ENCODE peak calls at places on chromosomes 7 and 10, in six cellular contexts. P is pancreas, T is progenitor cell of endocrine pancreas, M is heart right ventricle, F is GM12865, W is choroid plexus epithelial cell. V is an unnamed sample.

GRCh38 chr7:140435252-140435895 is 31.5 kb downstream of the RAB19 start:
- DNase-seq in P (no peak), F (no peak), M (peak), W (no peak), T (no peak), V (no peak)

GRCh38 chr7:44104880-44105771 is 981 bp downstream of the AEBP1 start:
- DNase-seq in P (no peak), F (no peak), T (no peak), W (peak), M (no peak), V (peak)

GRCh38 chr7:82675396-82675795 is 231.8 kb upstream of the CACNA2D1 start:
- DNase-seq in T (no peak), W (peak), F (no peak), M (no peak), P (no peak), V (no peak)

GRCh38 chr7:46126901-46127300 is 205.8 kb upstream of the IGFBP3 start:
- DNase-seq in T (no peak), F (no peak), P (no peak), W (no peak), M (no peak), V (no peak)

GRCh38 chr10:71600856-71601255 is 118.7 kb downstream of the C10orf105 start:
- DNase-seq in T (no peak), W (peak), P (no peak), M (no peak), F (no peak), V (peak)

GRCh38 chr7:113891828-113892227 is 27.0 kb downstream of the PPP1R3A start:
- DNase-seq in P (no peak), F (no peak), W (peak), M (no peak), T (no peak), V (no peak)

GRCh38 chr10:58956926-58957325 is 219.5 kb upstream of the PHYHIPL start:
- DNase-seq in M (no peak), P (no peak), T (no peak), F (no peak), W (no peak), V (peak)

GRCh38 chr10:115989621-115990020 is 283.4 kb downstream of the GFRA1 start:
- DNase-seq in W (peak), F (no peak), P (no peak), M (no peak), T (no peak), V (peak)

GRCh38 chr10:61897671-61898434 is 3.6 kb upstream of the ARID5B start:
- DNase-seq in M (no peak), P (peak), W (peak), T (no peak), F (peak), V (peak)

GRCh38 chr10:4018054-4018511 is 233.1 kb upstream of the KLF6 start:
- DNase-seq in P (no peak), F (no peak), W (no peak), M (no peak), T (no peak), V (no peak)

GRCh38 chr10:100999742-101000601 is at the start of gene LZTS2:
- DNase-seq in F (no peak), P (no peak), T (peak), W (no peak), M (peak), V (peak)

GRCh38 chr10:110174201-110174600 is 33.2 kb upstream of the MXI1 start:
- DNase-seq in T (no peak), P (no peak), M (no peak), W (no peak), F (no peak), V (no peak)

GRCh38 chr10:123512881-123513822 is 153.0 kb upstream of the GPR26 start:
- DNase-seq in T (no peak), M (no peak), W (no peak), F (no peak), P (no peak), V (no peak)

GRCh38 chr10:63819753-63820347 is 298.6 kb downstream of the REEP3 start:
- DNase-seq in T (peak), F (peak), M (peak), W (peak), P (peak), V (peak)

GRCh38 chr7:143047327-143047726 is 4.8 kb upstream of the OR6V1 start:
- DNase-seq in P (no peak), W (no peak), F (no peak), T (no peak), M (no peak), V (no peak)

GRCh38 chr7:99652671-99653070 is 27.1 kb downstream of the CYP3A5 start:
- DNase-seq in M (no peak), T (no peak), W (no peak), F (no peak), P (no peak), V (no peak)

GRCh38 chr10:30433286-30433778 is 652 bp upstream of the MAP3K8 start:
- DNase-seq in F (peak), M (peak), W (peak), T (peak), P (peak), V (peak)

GRCh38 chr7:74579800-74580685 is 77.5 kb upstream of the GTF2I start:
- DNase-seq in F (no peak), P (peak), T (peak), W (peak), M (no peak), V (peak)

GRCh38 chr7:27423290-27423689 is 180.7 kb downstream of the EVX1 start:
- DNase-seq in F (no peak), W (peak), T (no peak), P (no peak), M (no peak), V (no peak)
- TF ChIP-seq CTCF in F (no peak), W (no peak), T (no peak), P (no peak), M (no peak), V (no peak)

DNA sequence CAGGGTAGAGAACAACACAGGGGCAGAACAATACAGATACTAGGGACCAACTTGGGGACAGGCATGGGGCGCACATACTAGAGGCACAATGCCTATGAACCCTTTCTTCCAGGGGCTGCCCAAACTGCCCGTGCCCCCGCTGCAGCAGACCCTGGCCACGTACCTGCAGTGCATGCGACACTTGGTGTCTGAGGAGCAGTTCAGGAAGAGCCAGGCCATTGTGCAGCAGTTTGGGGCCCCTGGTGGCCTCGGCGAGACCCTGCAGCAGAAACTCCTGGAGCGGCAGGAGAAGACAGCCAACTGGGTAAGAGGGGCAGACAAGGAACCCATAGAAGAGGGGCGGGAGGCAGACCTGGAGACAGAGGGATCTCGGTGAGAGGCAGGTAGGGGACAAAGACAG is 5.8 kb downstream of the CHAT start:
- DNase-seq in P (no peak), W (no peak), T (no peak), M (no peak), F (no peak), V (no peak)
- TF ChIP-seq CTCF in P (no peak), W (no peak), T (peak), M (no peak), F (no peak), V (no peak)

GRCh38 chr7:33760146-33760545 is 145.2 kb upstream of the BMPER start:
- DNase-seq in P (no peak), T (no peak), F (no peak), M (no peak), W (no peak), V (no peak)

GRCh38 chr7:33760834-33761233 is 144.5 kb upstream of the BMPER start:
- DNase-seq in F (no peak), M (no peak), P (no peak), W (no peak), T (no peak), V (no peak)

GRCh38 chr7:33754933-33755928 is 150.1 kb upstream of the BMPER start:
- DNase-seq in W (no peak), P (no peak), M (no peak), T (no peak), F (no peak), V (no peak)

GRCh38 chr7:33757050-33757449 is 148.3 kb upstream of the BMPER start:
- DNase-seq in T (no peak), M (no peak), W (no peak), P (no peak), F (no peak), V (no peak)

DNA sequence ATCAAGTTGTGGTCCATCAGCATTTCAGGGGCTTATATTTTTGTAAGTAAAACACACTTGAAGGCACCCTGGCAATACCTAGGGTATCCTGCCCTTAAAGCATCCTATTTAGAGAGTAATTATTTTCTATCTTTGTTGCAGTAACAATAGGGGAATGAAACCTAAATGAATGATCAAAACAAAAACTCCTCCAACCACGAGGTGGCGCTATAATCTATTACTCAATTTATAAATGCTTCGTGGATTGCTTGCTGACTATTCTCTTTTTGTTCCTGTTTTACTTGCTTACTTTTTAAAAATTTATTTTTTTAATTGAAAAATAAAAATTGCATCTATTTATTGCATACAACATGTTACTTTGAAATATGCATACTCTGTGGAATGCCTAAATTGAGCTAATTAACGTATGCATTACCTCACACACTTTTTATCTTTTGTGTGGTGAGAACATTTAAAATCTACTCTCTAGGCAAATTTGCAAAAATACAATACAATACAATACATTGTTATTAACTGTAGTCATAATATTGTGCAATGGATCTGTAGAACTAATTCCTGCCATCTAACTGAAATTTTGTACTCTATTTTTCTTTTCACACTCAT is 147.7 kb upstream of the BMPER start:
- DNase-seq in W (peak), T (no peak), P (no peak), F (peak), M (no peak), V (peak)
- TF ChIP-seq CTCF in W (peak), T (peak), P (peak), F (peak), M (peak), V (peak)

DNA sequence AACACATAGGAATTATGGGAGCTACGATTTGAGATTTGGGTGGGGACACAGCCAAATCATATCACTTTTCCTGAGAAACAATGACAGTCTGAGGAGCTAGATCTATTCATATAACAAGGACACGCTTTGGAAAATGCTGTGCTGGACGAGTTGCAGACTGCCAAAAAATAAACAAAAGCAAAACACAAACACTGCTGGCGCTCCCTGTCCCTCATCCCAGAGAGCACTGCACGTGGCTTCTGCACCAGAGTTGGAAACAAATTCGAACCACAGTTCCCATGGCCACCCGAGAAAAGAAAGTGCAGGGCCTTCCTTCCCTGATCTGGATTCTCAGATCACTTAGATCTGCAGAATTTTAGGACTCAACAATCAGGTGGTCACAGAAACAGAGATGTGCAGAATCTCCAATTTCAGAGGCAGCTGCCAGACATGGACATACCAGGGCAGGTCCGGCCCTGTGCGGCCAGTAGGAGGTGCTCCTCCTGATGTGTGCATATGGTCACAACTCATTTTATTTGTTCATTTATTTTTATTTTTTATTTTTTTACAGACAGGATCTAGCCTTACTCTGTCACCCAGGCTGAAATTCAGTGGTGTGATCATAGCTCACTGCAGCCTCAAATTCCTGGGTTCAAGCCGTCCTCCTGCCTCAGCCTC is 35.1 kb upstream of the ECHDC3 start:
- DNase-seq in W (no peak), F (no peak), T (no peak), M (no peak), P (no peak), V (no peak)
- TF ChIP-seq CTCF in W (peak), F (peak), T (peak), M (no peak), P (no peak), V (peak)

GRCh38 chr10:11290156-11290890 is 272.7 kb downstream of the CELF2 start:
- DNase-seq in F (no peak), W (no peak), T (no peak), M (no peak), P (no peak), V (no peak)
- TF ChIP-seq CTCF in F (no peak), W (no peak), T (no peak), M (no peak), P (no peak), V (no peak)

DNA sequence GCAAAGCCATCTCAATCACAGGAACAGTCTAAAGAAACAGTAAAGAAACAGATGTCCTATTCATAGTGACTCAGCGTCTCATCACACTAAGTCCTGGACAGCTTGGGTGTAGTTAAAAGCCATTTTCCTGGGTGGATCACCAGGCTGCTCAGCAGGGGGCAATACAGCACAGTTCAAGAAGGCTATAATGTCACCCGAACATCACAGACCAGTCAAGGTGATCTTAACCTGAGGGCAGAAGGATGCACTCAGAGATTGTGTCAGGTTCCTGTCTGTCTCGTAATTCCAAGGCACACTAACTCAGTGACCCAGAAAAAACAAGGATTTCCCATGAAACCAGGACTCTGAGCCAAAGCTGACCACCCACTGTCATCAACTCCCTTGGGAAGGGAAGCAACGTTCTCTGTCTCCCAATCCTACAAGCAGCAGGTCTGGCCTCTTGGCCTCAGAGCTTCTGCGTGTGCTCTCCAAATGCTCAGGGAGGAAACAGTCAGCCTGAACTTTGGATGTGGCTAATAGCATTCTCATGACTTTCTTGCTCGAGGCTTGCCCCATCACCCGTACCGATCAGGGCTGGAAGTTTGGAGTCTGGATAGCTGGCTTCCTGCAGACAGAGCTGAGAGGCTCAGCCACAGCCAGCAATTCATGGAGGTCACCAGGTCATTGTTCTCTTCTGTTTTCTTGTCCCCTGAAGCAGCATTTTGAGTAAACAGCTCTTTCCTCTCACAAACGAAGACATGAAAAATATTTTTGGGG is 90.4 kb upstream of the FAM171A1 start:
- DNase-seq in M (peak), T (no peak), W (peak), P (no peak), F (peak), V (peak)
- TF ChIP-seq CTCF in M (no peak), T (peak), W (peak), P (no peak), F (no peak), V (peak)

DNA sequence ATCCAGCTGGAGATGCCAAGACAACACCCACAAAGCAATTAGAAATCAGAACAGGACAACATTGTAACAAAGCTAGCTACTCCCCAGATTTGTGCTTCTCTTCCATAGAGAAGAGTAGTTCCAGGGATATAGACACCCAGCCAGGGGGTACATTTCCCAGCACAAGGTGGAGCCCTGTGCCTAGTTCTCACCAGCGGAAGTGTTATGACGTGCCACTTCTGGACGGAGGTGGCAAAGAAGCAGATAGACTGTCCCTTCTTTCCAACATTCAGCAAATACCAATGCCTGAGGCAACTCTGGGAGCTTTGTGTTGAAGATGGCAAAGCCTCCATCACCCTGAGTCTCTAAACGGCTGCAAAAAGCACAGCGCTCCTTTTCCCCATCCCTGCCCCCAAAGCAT is 23.4 kb upstream of the GSAP start:
- DNase-seq in F (no peak), W (peak), M (no peak), T (no peak), P (no peak), V (no peak)
- TF ChIP-seq CTCF in F (no peak), W (peak), M (peak), T (no peak), P (no peak), V (peak)

GRCh38 chr7:27928001-27928400 is 188.0 kb downstream of the TAX1BP1 start:
- DNase-seq in M (no peak), F (no peak), P (no peak), T (no peak), W (no peak), V (no peak)

GRCh38 chr7:27936244-27937102 is 196.5 kb downstream of the TAX1BP1 start:
- DNase-seq in F (no peak), W (no peak), M (no peak), T (no peak), P (no peak), V (no peak)

GRCh38 chr7:27930910-27931476 is 191.0 kb downstream of the TAX1BP1 start:
- DNase-seq in P (no peak), T (no peak), F (no peak), W (peak), M (no peak), V (no peak)

GRCh38 chr7:27929127-27929526 is 189.2 kb downstream of the TAX1BP1 start:
- DNase-seq in F (no peak), T (no peak), W (no peak), P (no peak), M (no peak), V (no peak)

GRCh38 chr7:27933691-27934565 is 194.0 kb downstream of the TAX1BP1 start:
- DNase-seq in W (peak), F (no peak), M (no peak), T (no peak), P (no peak), V (peak)
- TF ChIP-seq CTCF in W (peak), F (peak), M (no peak), T (peak), P (no peak), V (peak)

DNA sequence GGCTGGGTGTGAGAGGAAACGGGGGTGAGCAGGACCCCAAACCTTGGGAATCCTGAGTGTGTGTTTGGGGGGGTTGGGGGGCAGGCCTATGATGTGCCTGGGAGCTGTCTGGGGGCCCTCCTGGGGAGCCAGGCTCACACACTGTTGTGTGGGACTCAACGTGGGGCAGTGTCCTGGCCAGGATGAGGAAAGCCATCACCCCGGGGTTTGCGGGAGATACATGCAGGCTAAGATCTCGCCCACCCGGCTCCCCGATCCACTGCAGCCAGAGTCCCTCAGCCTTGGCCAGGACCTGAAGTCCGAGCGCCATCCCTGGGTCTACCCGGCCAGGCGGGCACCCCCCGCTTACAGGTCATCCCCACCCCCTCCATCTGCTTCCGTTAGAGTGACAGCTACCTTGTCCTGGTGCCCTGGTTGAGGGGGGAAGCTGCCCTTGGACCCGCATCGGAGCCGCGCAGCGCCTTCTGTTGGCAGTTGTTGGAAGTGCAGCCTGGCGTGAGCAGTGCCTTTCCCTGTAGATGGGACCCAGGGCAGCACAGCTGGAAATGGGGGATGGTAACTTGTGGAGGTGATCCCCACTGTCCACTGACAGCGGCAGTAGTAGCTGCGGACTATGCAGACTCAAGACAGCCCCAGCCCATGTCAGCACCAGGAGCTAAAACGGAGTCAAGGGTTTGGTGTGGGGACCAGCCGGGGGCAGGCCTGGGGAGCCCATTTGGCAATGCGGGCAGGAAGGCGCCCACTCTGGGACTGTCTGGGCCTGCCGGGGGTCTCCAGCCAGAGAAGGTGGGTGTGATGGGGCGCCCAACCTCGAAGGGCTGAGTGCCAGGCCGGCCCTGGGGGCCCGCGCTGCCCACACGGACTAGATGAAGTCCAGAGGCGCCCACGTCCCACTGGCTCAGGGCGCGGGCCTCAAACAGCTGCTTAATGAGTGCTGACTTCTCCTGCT is 885.6 kb upstream of the ZNF722 start:
- DNase-seq in W (no peak), P (no peak), M (no peak), T (no peak), F (no peak), V (no peak)
- TF ChIP-seq CTCF in W (no peak), P (no peak), M (no peak), T (no peak), F (peak), V (peak)

V was measured in HFFc6.